ENCODE peak calls at places on chromosomes 4 and X, in nine cellular contexts. N is heart left ventricle, K is endodermal cell, V is SK-N-SH, B is heart right ventricle, A is MM.1S, Q is OCI-LY7, Y is hepatocyte, X is brain microvascular endothelial cell. G is an unnamed sample.

GRCh38 chrX:111181883-111182400 is 86.0 kb downstream of the PAK3 start:
- DNase-seq in N (no peak), K (no peak), V (no peak), B (no peak), A (no peak), Q (no peak), Y (no peak), X (no peak), G (no peak)

GRCh38 chr4:76257824-76258223 is 6.3 kb downstream of the FAM47E start:
- DNase-seq in N (no peak), K (no peak), V (no peak), B (no peak), A (no peak), Q (no peak), Y (no peak), X (no peak), G (no peak)

GRCh38 chrX:39442332-39442731 is 641.1 kb downstream of the MID1IP1 start:
- DNase-seq in N (no peak), K (no peak), V (no peak), B (no peak), A (no peak), Q (no peak), Y (no peak), X (no peak), G (no peak)

GRCh38 chr4:183375156-183375555 is 52.9 kb upstream of the CLDN24 start:
- DNase-seq in N (no peak), K (no peak), V (no peak), B (no peak), A (no peak), Q (no peak), Y (no peak), X (no peak), G (no peak)

GRCh38 chr4:102787096-102787867 is 26.5 kb upstream of the MANBA start:
- DNase-seq in N (no peak), K (no peak), V (no peak), B (no peak), A (no peak), Q (no peak), Y (no peak), X (peak), G (no peak)

GRCh38 chr4:27764526-27764837 is 903.8 kb downstream of the STIM2 start:
- DNase-seq in N (no peak), K (no peak), V (no peak), B (no peak), A (peak), Q (no peak), Y (no peak), X (peak), G (no peak)

GRCh38 chrX:136752796-136753195 is 27.9 kb downstream of the ARHGEF6 start:
- DNase-seq in N (no peak), K (no peak), V (no peak), B (no peak), A (no peak), Q (no peak), Y (no peak), X (peak), G (peak)

GRCh38 chrX:110044531-110045249 is 41.8 kb downstream of the TMEM164 start:
- DNase-seq in N (no peak), K (no peak), V (no peak), B (no peak), A (no peak), Q (no peak), Y (no peak), X (no peak), G (no peak)

GRCh38 chr4:30269850-30270249 is 450.3 kb upstream of the PCDH7 start:
- DNase-seq in N (no peak), K (no peak), V (no peak), B (no peak), A (no peak), Q (no peak), Y (peak), X (no peak), G (no peak)

GRCh38 chr4:42566835-42567234 is 90.1 kb downstream of the ATP8A1 start:
- DNase-seq in N (no peak), K (no peak), V (no peak), B (no peak), A (no peak), Q (no peak), Y (no peak), X (no peak), G (no peak)

GRCh38 chr4:71732066-71732465 is 51.8 kb downstream of the GC start:
- DNase-seq in N (no peak), K (no peak), V (no peak), B (no peak), A (no peak), Q (no peak), Y (no peak), X (peak), G (no peak)

GRCh38 chr4:176435891-176436499 is 116.2 kb downstream of the SPCS3 start:
- DNase-seq in N (no peak), K (no peak), V (no peak), B (no peak), A (no peak), Q (no peak), Y (no peak), X (no peak), G (no peak)

GRCh38 chr4:37043342-37043741 is 201.2 kb upstream of the NWD2 start:
- DNase-seq in N (no peak), K (no peak), V (no peak), B (no peak), A (no peak), Q (no peak), Y (no peak), X (no peak), G (no peak)

GRCh38 chr4:112418092-112418491 is 97.9 kb downstream of the NEUROG2 start:
- DNase-seq in N (no peak), K (peak), V (no peak), B (no peak), A (no peak), Q (no peak), Y (no peak), X (no peak), G (no peak)

GRCh38 chr4:74038161-74039064 is at the start of gene CXCL3:
- DNase-seq in N (peak), K (peak), V (peak), B (peak), A (no peak), Q (no peak), Y (peak), X (peak), G (peak)
- H3K27ac ChIP-seq in N (peak), K (no peak), V (no peak), B (peak), A (no peak), Q (no peak), Y (peak), X (peak), G (peak)

GRCh38 chr4:83484500-83485431 is at the start of gene ABRAXAS1:
- DNase-seq in N (peak), K (peak), V (peak), B (peak), A (peak), Q (peak), Y (peak), X (peak), G (peak)
- TF ChIP-seq CTCF in N (no peak), K (no peak), V (no peak), B (no peak), A (no peak), Q (no peak), Y (no peak), X (no peak), G (no peak)

GRCh38 chr4:98516042-98516440 is 142.4 kb downstream of the TSPAN5 start:
- DNase-seq in N (no peak), K (no peak), V (no peak), B (no peak), A (no peak), Q (no peak), Y (peak), X (peak), G (no peak)
- H3K27ac ChIP-seq in N (no peak), K (no peak), V (peak), B (no peak), A (no peak), Q (no peak), Y (peak), X (peak), G (no peak)

GRCh38 chrX:119791437-119792231 is at the start of gene RPL39:
- DNase-seq in N (peak), K (peak), V (peak), B (peak), A (peak), Q (peak), Y (peak), X (peak), G (peak)

DNA sequence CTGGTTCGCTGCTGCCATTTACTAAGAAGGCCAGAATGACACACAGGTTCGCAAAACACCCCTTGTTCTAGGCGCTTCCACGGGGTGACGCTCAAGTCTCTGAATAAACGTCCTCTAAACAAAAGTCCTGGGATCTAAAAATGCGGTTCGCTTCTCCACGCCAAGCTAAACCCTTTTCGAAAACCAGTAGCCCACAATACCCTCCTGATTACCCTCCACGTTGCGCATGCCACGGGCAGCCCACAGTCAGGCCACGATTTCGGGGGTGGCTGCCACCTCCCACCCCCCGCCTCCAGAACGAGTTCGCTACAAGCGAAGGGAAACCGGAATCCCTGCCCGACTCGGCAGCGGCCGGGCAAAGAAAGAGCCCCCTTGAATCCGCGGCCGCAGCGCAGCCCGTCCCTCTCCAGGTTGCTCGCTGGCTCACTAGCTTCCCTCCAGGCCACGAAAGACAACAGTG is 423 bp downstream of the RPL39 start:
- DNase-seq in N (peak), K (peak), V (peak), B (peak), A (peak), Q (peak), Y (peak), X (peak), G (no peak)
- TF ChIP-seq CTCF in N (no peak), K (no peak), V (peak), B (peak), A (peak), Q (peak), Y (peak), X (no peak), G (no peak)

DNA sequence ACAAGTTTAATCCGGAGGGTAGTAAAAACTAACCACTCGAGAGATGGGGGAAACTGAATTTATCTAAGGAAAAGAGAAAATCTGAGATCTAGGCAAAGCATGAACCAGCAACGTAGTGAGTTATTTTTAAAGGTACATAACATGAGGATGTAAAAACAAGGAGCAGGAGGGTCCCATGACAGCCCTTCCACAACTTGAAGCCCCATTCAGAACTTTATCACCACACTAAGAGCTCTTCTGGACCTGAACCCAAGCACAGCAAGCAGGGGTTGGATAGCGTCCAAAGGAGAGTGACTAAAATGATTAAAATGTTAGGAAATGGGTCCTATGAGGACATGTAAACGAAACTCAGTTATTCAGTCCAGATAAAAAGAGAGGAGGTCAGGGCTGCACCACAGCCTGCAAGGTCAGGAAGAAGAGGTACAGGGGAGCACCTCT is 16.2 kb downstream of the SH3RF1 start:
- DNase-seq in N (no peak), K (no peak), V (no peak), B (peak), A (no peak), Q (no peak), Y (no peak), X (peak), G (no peak)
- H3K27ac ChIP-seq in N (no peak), K (no peak), V (peak), B (no peak), A (no peak), Q (no peak), Y (peak), X (peak), G (no peak)

GRCh38 chr4:11418610-11419009 is 10.1 kb downstream of the HS3ST1 start:
- DNase-seq in N (no peak), K (peak), V (no peak), B (no peak), A (no peak), Q (no peak), Y (no peak), X (no peak), G (no peak)
- TF ChIP-seq CTCF in N (peak), K (peak), V (no peak), B (peak), A (no peak), Q (no peak), Y (no peak), X (peak), G (no peak)

G was measured in psoas muscle.